ENCODE peak calls at places on chromosomes 5 and 9, in seven cellular contexts. One of them, this sample, is unnamed.

GRCh38 chr5:33507426-33507825 is 66.7 kb downstream of the TARS1 start:
- DNase-seq in endodermal cell: no peak
- DNase-seq in Caco-2: no peak
- DNase-seq in ovary: no peak
- DNase-seq in neural progenitor cell: no peak
- DNase-seq in uterus: no peak
- DNase-seq in heart right ventricle: no peak
- DNase-seq in this sample: no peak

GRCh38 chr5:40464461-40464860 is 215.3 kb upstream of the PTGER4 start:
- DNase-seq in ovary: no peak
- DNase-seq in neural progenitor cell: no peak
- DNase-seq in Caco-2: no peak
- DNase-seq in endodermal cell: no peak
- DNase-seq in heart right ventricle: no peak
- DNase-seq in uterus: no peak
- DNase-seq in this sample: no peak

GRCh38 chr9:86126998-86127972 is 27.9 kb upstream of the GOLM1 start:
- DNase-seq in ovary: peak; percentile 28
- DNase-seq in endodermal cell: peak; percentile 99
- DNase-seq in neural progenitor cell: peak; percentile 89
- DNase-seq in heart right ventricle: peak; percentile 17
- DNase-seq in Caco-2: peak; percentile 81
- DNase-seq in uterus: no peak
- DNase-seq in this sample: peak; percentile 52

GRCh38 chr9:99873531-99873930 is 32.9 kb upstream of the STX17 start:
- DNase-seq in heart right ventricle: no peak
- DNase-seq in Caco-2: no peak
- DNase-seq in endodermal cell: no peak
- DNase-seq in neural progenitor cell: no peak
- DNase-seq in uterus: no peak
- DNase-seq in ovary: no peak
- DNase-seq in this sample: no peak

GRCh38 chr9:75235632-75236031 is 147.3 kb downstream of the OSTF1 start:
- DNase-seq in Caco-2: no peak
- DNase-seq in heart right ventricle: no peak
- DNase-seq in ovary: no peak
- DNase-seq in neural progenitor cell: no peak
- DNase-seq in endodermal cell: no peak
- DNase-seq in uterus: no peak
- DNase-seq in this sample: no peak

GRCh38 chr5:147446528-147446927 is 63.3 kb downstream of the DPYSL3 start:
- DNase-seq in heart right ventricle: no peak
- DNase-seq in endodermal cell: no peak
- DNase-seq in uterus: no peak
- DNase-seq in ovary: peak; percentile 28
- DNase-seq in neural progenitor cell: no peak
- DNase-seq in Caco-2: no peak
- DNase-seq in this sample: no peak

GRCh38 chr9:38442473-38443096 is 18.3 kb upstream of the IGFBPL1 start:
- DNase-seq in neural progenitor cell: no peak
- DNase-seq in uterus: no peak
- DNase-seq in ovary: no peak
- DNase-seq in heart right ventricle: no peak
- DNase-seq in endodermal cell: no peak
- DNase-seq in Caco-2: no peak
- DNase-seq in this sample: no peak

GRCh38 chr5:155418960-155419579 is 405.5 kb downstream of the KIF4B start:
- DNase-seq in heart right ventricle: no peak
- DNase-seq in Caco-2: peak; percentile 2
- DNase-seq in uterus: no peak
- DNase-seq in endodermal cell: no peak
- DNase-seq in ovary: no peak
- DNase-seq in neural progenitor cell: no peak
- DNase-seq in this sample: no peak

GRCh38 chr5:136080483-136081180 is 51.8 kb downstream of the TGFBI start:
- DNase-seq in neural progenitor cell: peak; percentile 85
- DNase-seq in endodermal cell: peak; percentile 93
- DNase-seq in heart right ventricle: peak; percentile 84
- DNase-seq in Caco-2: no peak
- DNase-seq in ovary: peak; percentile 82
- DNase-seq in uterus: peak; percentile 85
- DNase-seq in this sample: peak; percentile 56

GRCh38 chr5:132017738-132018625 is 6.5 kb upstream of the ACSL6 start:
- DNase-seq in Caco-2: no peak
- DNase-seq in uterus: no peak
- DNase-seq in endodermal cell: no peak
- DNase-seq in heart right ventricle: no peak
- DNase-seq in neural progenitor cell: no peak
- DNase-seq in ovary: no peak
- DNase-seq in this sample: no peak

GRCh38 chr9:37923121-37923795 is 19.3 kb upstream of the SLC25A51 start:
- DNase-seq in uterus: no peak
- DNase-seq in Caco-2: no peak
- DNase-seq in neural progenitor cell: no peak
- DNase-seq in endodermal cell: peak; percentile 91
- DNase-seq in ovary: no peak
- DNase-seq in heart right ventricle: no peak
- DNase-seq in this sample: no peak

GRCh38 chr5:145812877-145813276 is 22.3 kb downstream of the PRELID2 start:
- DNase-seq in endodermal cell: no peak
- DNase-seq in ovary: no peak
- DNase-seq in neural progenitor cell: no peak
- DNase-seq in heart right ventricle: no peak
- DNase-seq in Caco-2: no peak
- DNase-seq in uterus: no peak
- DNase-seq in this sample: no peak

GRCh38 chr9:129373361-129373760 is 195.3 kb upstream of the IER5L start:
- DNase-seq in heart right ventricle: no peak
- DNase-seq in neural progenitor cell: no peak
- DNase-seq in uterus: no peak
- DNase-seq in endodermal cell: no peak
- DNase-seq in ovary: no peak
- DNase-seq in Caco-2: no peak
- DNase-seq in this sample: no peak

GRCh38 chr5:132411382-132411925 is 41.9 kb downstream of the SLC22A5 start:
- DNase-seq in ovary: no peak
- DNase-seq in neural progenitor cell: no peak
- DNase-seq in heart right ventricle: no peak
- DNase-seq in Caco-2: no peak
- DNase-seq in endodermal cell: no peak
- DNase-seq in uterus: peak; percentile 39
- DNase-seq in this sample: no peak

GRCh38 chr5:66646570-66646969 is 50.4 kb downstream of the MAST4 start:
- DNase-seq in heart right ventricle: no peak
- DNase-seq in Caco-2: no peak
- DNase-seq in uterus: no peak
- DNase-seq in endodermal cell: no peak
- DNase-seq in neural progenitor cell: no peak
- DNase-seq in ovary: no peak
- DNase-seq in this sample: no peak

GRCh38 chr5:155587458-155587857 is 573.9 kb downstream of the KIF4B start:
- DNase-seq in endodermal cell: no peak
- DNase-seq in heart right ventricle: no peak
- DNase-seq in Caco-2: no peak
- DNase-seq in ovary: no peak
- DNase-seq in uterus: no peak
- DNase-seq in neural progenitor cell: no peak
- DNase-seq in this sample: no peak

GRCh38 chr9:97710356-97711222 is 13.4 kb upstream of the XPA start:
- DNase-seq in ovary: no peak
- DNase-seq in uterus: peak; percentile 23
- DNase-seq in neural progenitor cell: peak; percentile 85
- DNase-seq in heart right ventricle: no peak
- DNase-seq in Caco-2: peak; percentile 72
- DNase-seq in endodermal cell: peak; percentile 81
- DNase-seq in this sample: peak; percentile 19

GRCh38 chr5:14464661-14465060 is 116.9 kb upstream of the OTULINL start:
- DNase-seq in heart right ventricle: no peak
- DNase-seq in endodermal cell: no peak
- DNase-seq in ovary: no peak
- DNase-seq in Caco-2: no peak
- DNase-seq in neural progenitor cell: no peak
- DNase-seq in uterus: no peak
- DNase-seq in this sample: no peak

GRCh38 chr5:14464101-14464500 is 117.5 kb upstream of the OTULINL start:
- DNase-seq in heart right ventricle: no peak
- DNase-seq in uterus: no peak
- DNase-seq in neural progenitor cell: no peak
- DNase-seq in Caco-2: no peak
- DNase-seq in endodermal cell: no peak
- DNase-seq in ovary: no peak
- DNase-seq in this sample: no peak

GRCh38 chr5:14465086-14465485 is 116.5 kb upstream of the OTULINL start:
- DNase-seq in neural progenitor cell: no peak
- DNase-seq in endodermal cell: no peak
- DNase-seq in Caco-2: no peak
- DNase-seq in uterus: no peak
- DNase-seq in ovary: no peak
- DNase-seq in heart right ventricle: no peak
- DNase-seq in this sample: no peak

GRCh38 chr5:14467251-14467650 is 114.3 kb upstream of the OTULINL start:
- DNase-seq in endodermal cell: no peak
- DNase-seq in uterus: no peak
- DNase-seq in neural progenitor cell: no peak
- DNase-seq in ovary: no peak
- DNase-seq in heart right ventricle: no peak
- DNase-seq in Caco-2: no peak
- DNase-seq in this sample: no peak

DNA sequence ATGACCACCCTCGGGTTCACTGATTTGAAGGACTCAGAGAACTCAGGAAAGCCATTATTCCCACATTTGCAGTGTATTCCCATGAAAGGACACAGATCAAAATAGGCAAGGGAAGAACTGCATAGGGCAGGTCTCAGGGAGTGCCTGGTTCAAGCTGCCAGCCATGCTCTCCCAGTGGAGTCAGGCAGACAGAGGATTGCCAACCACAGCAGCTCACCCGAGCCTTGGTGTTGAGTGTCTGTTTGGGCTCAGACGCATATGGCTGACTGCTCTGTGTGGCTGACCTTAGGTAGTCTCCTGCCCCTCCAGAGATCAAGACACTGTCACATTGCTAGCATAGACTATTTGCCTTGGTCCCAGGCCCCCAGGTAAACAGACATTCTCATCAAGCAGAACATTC is 115.8 kb upstream of the OTULINL start:
- DNase-seq in heart right ventricle: no peak
- DNase-seq in ovary: no peak
- DNase-seq in Caco-2: no peak
- DNase-seq in uterus: no peak
- DNase-seq in neural progenitor cell: no peak
- DNase-seq in endodermal cell: no peak
- DNase-seq in this sample: peak; percentile 54
- H3K4me1 ChIP-seq in heart right ventricle: no peaks in the 10 kb centered on the region
- H3K4me1 ChIP-seq in ovary: no peaks in the 10 kb centered on the region
- H3K4me1 ChIP-seq in Caco-2: peaks cover 4% of the 10 kb centered on the region
- H3K4me1 ChIP-seq in uterus: no peaks in the 10 kb centered on the region
- H3K4me1 ChIP-seq in neural progenitor cell: peaks cover 11% of the 10 kb centered on the region
- H3K4me1 ChIP-seq in endodermal cell: no peaks in the 10 kb centered on the region
- H3K4me1 ChIP-seq in this sample: peaks cover 4% of the 10 kb centered on the region

DNA sequence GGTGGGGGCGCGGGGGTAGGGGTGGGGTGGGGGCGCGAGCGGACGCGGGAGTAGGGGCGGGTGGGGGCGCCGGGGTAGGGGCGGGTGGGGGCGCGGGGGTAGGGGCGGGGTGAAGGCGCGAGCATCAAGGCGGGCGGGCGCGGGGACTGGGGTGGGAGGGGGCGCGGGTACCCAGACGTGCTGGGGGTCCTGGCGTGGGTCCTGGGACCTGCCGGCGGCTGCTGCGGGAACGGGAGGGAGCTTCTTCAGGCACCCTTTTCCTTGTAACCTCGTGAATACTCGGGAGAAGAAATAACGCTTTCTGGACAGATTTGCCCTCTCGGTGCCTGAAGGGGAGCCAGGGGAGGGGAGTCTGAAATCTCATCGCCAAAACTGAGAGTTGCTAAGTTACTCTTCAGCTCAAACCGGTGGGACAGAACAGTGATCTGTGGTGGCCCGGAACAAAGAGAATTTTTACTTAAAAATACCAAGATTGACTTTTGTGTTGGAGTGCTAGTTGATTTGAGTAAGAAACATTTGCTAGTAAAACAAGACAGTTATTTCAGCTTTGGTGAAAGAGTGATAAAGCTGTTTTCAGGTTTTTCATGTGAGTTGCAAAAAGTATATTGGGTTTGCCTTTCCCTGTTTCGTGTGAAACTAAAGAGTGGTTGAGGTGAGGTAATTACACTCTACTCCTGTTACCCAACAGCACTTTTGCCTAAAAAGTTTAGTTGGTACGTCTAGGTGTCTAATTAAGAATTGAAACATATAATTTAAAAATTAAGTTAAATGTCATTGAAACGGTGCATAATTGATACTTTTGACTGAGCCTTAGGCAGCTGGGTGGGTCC is 638 bp downstream of the PLEKHG4B start:
- DNase-seq in endodermal cell: no peak
- DNase-seq in neural progenitor cell: peak; percentile 49
- DNase-seq in ovary: no peak
- DNase-seq in Caco-2: no peak
- DNase-seq in heart right ventricle: no peak
- DNase-seq in uterus: no peak
- DNase-seq in this sample: no peak
- H3K4me3 ChIP-seq in endodermal cell: peak overlapping the region; percentile 72
- H3K4me3 ChIP-seq in neural progenitor cell: peak overlapping the region; percentile 68
- H3K4me3 ChIP-seq in ovary: no peak overlapping the region
- H3K4me3 ChIP-seq in Caco-2: peak overlapping the region; percentile 31
- H3K4me3 ChIP-seq in heart right ventricle: no peak overlapping the region
- H3K4me3 ChIP-seq in uterus: no peak overlapping the region
- H3K4me3 ChIP-seq in this sample: no peak overlapping the region

GRCh38 chr5:135039526-135040296 is 5.7 kb upstream of the PITX1 start:
- DNase-seq in heart right ventricle: no peak
- DNase-seq in ovary: no peak
- DNase-seq in neural progenitor cell: peak; percentile 67
- DNase-seq in endodermal cell: peak; percentile 82
- DNase-seq in Caco-2: peak; percentile 50
- DNase-seq in uterus: no peak
- DNase-seq in this sample: no peak

GRCh38 chr5:135041726-135042125 is 7.7 kb upstream of the PITX1 start:
- DNase-seq in endodermal cell: no peak
- DNase-seq in uterus: no peak
- DNase-seq in Caco-2: no peak
- DNase-seq in ovary: no peak
- DNase-seq in neural progenitor cell: no peak
- DNase-seq in heart right ventricle: no peak
- DNase-seq in this sample: no peak

GRCh38 chr5:135041145-135041587 is 7.1 kb upstream of the PITX1 start:
- DNase-seq in endodermal cell: no peak
- DNase-seq in uterus: no peak
- DNase-seq in heart right ventricle: no peak
- DNase-seq in ovary: no peak
- DNase-seq in neural progenitor cell: no peak
- DNase-seq in Caco-2: no peak
- DNase-seq in this sample: no peak

GRCh38 chr5:135038829-135039525 is 4.9 kb upstream of the PITX1 start:
- DNase-seq in heart right ventricle: no peak
- DNase-seq in uterus: no peak
- DNase-seq in endodermal cell: peak; percentile 61
- DNase-seq in ovary: no peak
- DNase-seq in Caco-2: peak; percentile 37
- DNase-seq in neural progenitor cell: peak; percentile 46
- DNase-seq in this sample: no peak

GRCh38 chr5:135040331-135041144 is 6.5 kb upstream of the PITX1 start:
- DNase-seq in ovary: no peak
- DNase-seq in neural progenitor cell: peak; percentile 75
- DNase-seq in endodermal cell: peak; percentile 83
- DNase-seq in uterus: no peak
- DNase-seq in Caco-2: no peak
- DNase-seq in heart right ventricle: no peak
- DNase-seq in this sample: no peak
- H3K27me3 ChIP-seq in ovary: no peaks in the 10 kb centered on the region
- H3K27me3 ChIP-seq in neural progenitor cell: peaks cover 100% of the 10 kb centered on the region
- H3K27me3 ChIP-seq in endodermal cell: peaks cover 100% of the 10 kb centered on the region
- H3K27me3 ChIP-seq in uterus: peaks cover 28% of the 10 kb centered on the region
- H3K27me3 ChIP-seq in Caco-2: no peaks in the 10 kb centered on the region
- H3K27me3 ChIP-seq in heart right ventricle: peaks cover 47% of the 10 kb centered on the region
- H3K27me3 ChIP-seq in this sample: peaks cover 56% of the 10 kb centered on the region

GRCh38 chr9:27478322-27478721 is 45.8 kb upstream of the IFNK start:
- DNase-seq in uterus: no peak
- DNase-seq in endodermal cell: no peak
- DNase-seq in neural progenitor cell: no peak
- DNase-seq in heart right ventricle: no peak
- DNase-seq in Caco-2: no peak
- DNase-seq in ovary: no peak
- DNase-seq in this sample: no peak
- H3K4me1 ChIP-seq in uterus: no peaks in the 10 kb centered on the region
- H3K4me1 ChIP-seq in endodermal cell: no peaks in the 10 kb centered on the region
- H3K4me1 ChIP-seq in neural progenitor cell: peaks cover 16% of the 10 kb centered on the region
- H3K4me1 ChIP-seq in heart right ventricle: peaks cover 3% of the 10 kb centered on the region
- H3K4me1 ChIP-seq in Caco-2: no peaks in the 10 kb centered on the region
- H3K4me1 ChIP-seq in ovary: peaks cover 29% of the 10 kb centered on the region
- H3K4me1 ChIP-seq in this sample: peaks cover 10% of the 10 kb centered on the region